ENCODE peak calls at places on chromosomes 7 and 10, in nine cellular contexts. Y, K, D, M, C, N, B, P and R are unnamed samples.

GRCh38 chr7:52486267-52486666 is 549.2 kb upstream of the POM121L12 start:
- DNase-seq in Y (no peak), K (no peak), D (no peak), M (no peak), C (no peak), N (no peak), B (no peak), P (no peak), R (no peak)

GRCh38 chr10:130962240-130963051 is 349.1 kb downstream of the TCERG1L start:
- DNase-seq in Y (no peak), K (no peak), D (no peak), M (no peak), C (no peak), N (no peak), B (no peak), P (no peak), R (no peak)

GRCh38 chr10:46094931-46095755 is 49.1 kb upstream of the MSMB start:
- DNase-seq in Y (no peak), K (no peak), D (peak), M (no peak), C (no peak), N (no peak), B (no peak), P (peak), R (no peak)

GRCh38 chr7:23680417-23681405 is 712 bp downstream of the FAM221A start:
- DNase-seq in Y (no peak), K (peak), D (peak), M (peak), C (peak), N (peak), B (peak), P (peak), R (peak)

GRCh38 chr7:138089080-138089901 is 13.0 kb downstream of the AKR1D1 start:
- DNase-seq in Y (peak), K (no peak), D (no peak), M (peak), C (no peak), N (no peak), B (no peak), P (peak), R (no peak)

GRCh38 chr7:101913876-101914275 is 96.5 kb downstream of the CUX1 start:
- DNase-seq in Y (no peak), K (no peak), D (no peak), M (no peak), C (no peak), N (no peak), B (no peak), P (no peak), R (no peak)

GRCh38 chr7:108079291-108080057 is 50.7 kb downstream of the LAMB4 start:
- DNase-seq in Y (no peak), K (peak), D (peak), M (no peak), C (no peak), N (peak), B (no peak), P (peak), R (no peak)

GRCh38 chr7:146116452-146117219 is at the start of gene CNTNAP2:
- DNase-seq in Y (no peak), K (no peak), D (peak), M (no peak), C (no peak), N (no peak), B (no peak), P (no peak), R (no peak)

GRCh38 chr7:121116399-121116798 is 127.9 kb downstream of the CPED1 start:
- DNase-seq in Y (no peak), K (no peak), D (no peak), M (no peak), C (no peak), N (no peak), B (no peak), P (no peak), R (no peak)

GRCh38 chr10:4941540-4942330 is 21.5 kb upstream of the AKR1C1 start:
- DNase-seq in Y (peak), K (no peak), D (no peak), M (no peak), C (no peak), N (peak), B (no peak), P (no peak), R (no peak)

GRCh38 chr7:39073432-39073831 is 95.7 kb downstream of the POU6F2 start:
- DNase-seq in Y (no peak), K (no peak), D (no peak), M (no peak), C (no peak), N (no peak), B (no peak), P (no peak), R (no peak)

GRCh38 chr7:1847260-1848001 is 177.4 kb downstream of the ELFN1 start:
- DNase-seq in Y (no peak), K (no peak), D (no peak), M (no peak), C (no peak), N (no peak), B (peak), P (no peak), R (no peak)

GRCh38 chr10:119438717-119439116 is 103.8 kb downstream of the RGS10 start:
- DNase-seq in Y (no peak), K (no peak), D (no peak), M (no peak), C (no peak), N (no peak), B (no peak), P (no peak), R (no peak)

GRCh38 chr10:57657164-57657765 is 610.4 kb downstream of the IPMK start:
- DNase-seq in Y (peak), K (peak), D (peak), M (peak), C (no peak), N (peak), B (no peak), P (peak), R (no peak)

GRCh38 chr7:143285806-143286521 is 1.2 kb downstream of the TMEM139 start:
- DNase-seq in Y (no peak), K (no peak), D (no peak), M (no peak), C (no peak), N (no peak), B (no peak), P (no peak), R (peak)

GRCh38 chr7:144713850-144714249 is 122.0 kb downstream of the TPK1 start:
- DNase-seq in Y (no peak), K (no peak), D (no peak), M (no peak), C (no peak), N (no peak), B (no peak), P (no peak), R (no peak)

GRCh38 chr10:15487376-15487775 is 116.3 kb upstream of the FAM171A1 start:
- DNase-seq in Y (no peak), K (no peak), D (no peak), M (no peak), C (no peak), N (no peak), B (no peak), P (no peak), R (no peak)

GRCh38 chr7:133754718-133755117 is 372.4 kb upstream of the LRGUK start:
- DNase-seq in Y (no peak), K (no peak), D (no peak), M (no peak), C (no peak), N (no peak), B (no peak), P (no peak), R (no peak)

GRCh38 chr7:17427924-17428323 is 129.5 kb downstream of the AHR start:
- DNase-seq in Y (no peak), K (no peak), D (no peak), M (no peak), C (no peak), N (no peak), B (no peak), P (no peak), R (no peak)

GRCh38 chr10:81603106-81603620 is 271.8 kb upstream of the NRG3 start:
- DNase-seq in Y (no peak), K (no peak), D (no peak), M (no peak), C (no peak), N (no peak), B (no peak), P (no peak), R (no peak)

GRCh38 chr10:89206402-89207180 is 526 bp downstream of the CH25H start:
- DNase-seq in Y (no peak), K (no peak), D (no peak), M (peak), C (peak), N (no peak), B (peak), P (no peak), R (no peak)

GRCh38 chr10:124248646-124249045 is 155.2 kb upstream of the CHST15 start:
- DNase-seq in Y (no peak), K (no peak), D (no peak), M (no peak), C (no peak), N (no peak), B (no peak), P (no peak), R (no peak)

GRCh38 chr7:158351481-158351880 is 236.1 kb downstream of the PTPRN2 start:
- DNase-seq in Y (no peak), K (peak), D (no peak), M (no peak), C (no peak), N (no peak), B (no peak), P (no peak), R (no peak)

GRCh38 chr10:12121673-12122072 is 7.8 kb upstream of the SEC61A2 start:
- DNase-seq in Y (no peak), K (no peak), D (no peak), M (no peak), C (no peak), N (no peak), B (no peak), P (no peak), R (no peak)

GRCh38 chr10:124943301-124944092 is 1.6 kb downstream of the ZRANB1 start:
- DNase-seq in Y (no peak), K (no peak), D (no peak), M (no peak), C (no peak), N (no peak), B (no peak), P (peak), R (no peak)

GRCh38 chr10:96935148-96935547 is 103.0 kb downstream of the LCOR start:
- DNase-seq in Y (no peak), K (no peak), D (no peak), M (no peak), C (no peak), N (no peak), B (no peak), P (no peak), R (no peak)

GRCh38 chr10:10830316-10831061 is 187.2 kb upstream of the CELF2 start:
- DNase-seq in Y (no peak), K (no peak), D (no peak), M (no peak), C (no peak), N (no peak), B (no peak), P (peak), R (no peak)

GRCh38 chr10:28432210-28432676 is 100.7 kb upstream of the WAC start:
- DNase-seq in Y (peak), K (peak), D (peak), M (peak), C (no peak), N (peak), B (peak), P (peak), R (peak)

GRCh38 chr10:113720386-113720785 is 31.1 kb upstream of the PLEKHS1 start:
- DNase-seq in Y (no peak), K (no peak), D (no peak), M (no peak), C (no peak), N (no peak), B (no peak), P (no peak), R (no peak)

GRCh38 chr10:50625663-50626062 is 1.9 kb upstream of the SGMS1 start:
- DNase-seq in Y (peak), K (no peak), D (peak), M (no peak), C (no peak), N (no peak), B (no peak), P (no peak), R (no peak)

GRCh38 chr10:31000071-31000787 is 31.4 kb downstream of the ZNF438 start:
- DNase-seq in Y (no peak), K (no peak), D (no peak), M (no peak), C (no peak), N (no peak), B (no peak), P (no peak), R (no peak)

GRCh38 chr7:69104023-69104422 is 494.3 kb upstream of the AUTS2 start:
- DNase-seq in Y (no peak), K (no peak), D (no peak), M (no peak), C (no peak), N (no peak), B (no peak), P (no peak), R (no peak)

GRCh38 chr10:79610601-79611191 is at the start of gene SFTPA1:
- DNase-seq in Y (no peak), K (no peak), D (no peak), M (no peak), C (no peak), N (no peak), B (no peak), P (no peak), R (no peak)

GRCh38 chr10:79615577-79615976 is 4.8 kb downstream of the SFTPA1 start:
- DNase-seq in Y (no peak), K (no peak), D (no peak), M (no peak), C (no peak), N (no peak), B (no peak), P (no peak), R (no peak)
- H3K27ac ChIP-seq in Y (no peak), K (no peak), D (no peak), M (no peak), C (no peak), N (no peak), B (no peak), P (no peak), R (no peak)

GRCh38 chr7:105906690-105907089 is 30.3 kb upstream of the ATXN7L1 start:
- DNase-seq in Y (no peak), K (no peak), D (no peak), M (no peak), C (no peak), N (no peak), B (no peak), P (no peak), R (no peak)
- H3K27ac ChIP-seq in Y (no peak), K (no peak), D (no peak), M (no peak), C (no peak), N (no peak), B (no peak), P (no peak), R (no peak)

DNA sequence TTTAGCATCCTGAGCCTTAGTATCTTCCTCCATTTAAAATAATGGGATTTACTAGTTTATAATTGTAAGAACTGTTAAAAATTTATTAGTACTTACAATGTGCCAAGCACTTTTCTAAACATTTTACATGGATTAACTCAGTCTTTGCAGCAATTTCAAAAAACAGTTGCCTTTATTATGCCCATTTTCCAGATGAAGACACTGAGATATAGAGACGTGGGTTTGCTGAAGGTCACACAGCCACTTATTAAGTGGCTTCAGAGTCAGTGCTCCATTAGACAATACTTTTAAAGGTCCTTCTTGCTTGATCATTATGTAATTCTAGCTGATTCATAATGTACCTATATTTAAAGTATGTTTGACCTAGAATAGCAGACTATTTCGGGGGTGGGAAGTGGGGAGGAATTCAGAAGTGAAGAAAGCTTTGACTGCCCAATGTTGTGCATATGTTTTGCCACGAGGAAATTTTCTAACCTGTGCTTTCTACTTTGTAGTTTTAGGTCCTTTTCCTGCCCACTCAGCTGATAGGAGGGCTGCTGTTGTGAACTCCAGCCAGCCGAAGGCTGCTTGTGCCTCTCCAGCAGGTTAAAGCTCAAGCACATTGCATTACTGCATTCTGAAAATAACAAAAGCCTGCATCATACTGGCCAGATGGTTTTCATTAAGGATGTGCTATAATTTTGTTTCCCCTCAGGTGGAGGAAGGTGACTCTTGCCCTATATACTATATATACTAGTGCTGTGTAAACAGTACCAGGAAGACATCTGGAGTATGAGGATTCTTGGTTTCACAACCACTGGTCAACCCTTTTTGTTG is 4.3 kb downstream of the PLEKHA8 start:
- DNase-seq in Y (no peak), K (no peak), D (no peak), M (no peak), C (no peak), N (no peak), B (no peak), P (no peak), R (no peak)
- H3K27ac ChIP-seq in Y (no peak), K (no peak), D (no peak), M (no peak), C (no peak), N (peak), B (no peak), P (no peak), R (no peak)

GRCh38 chr7:75922966-75923603 is 8.1 kb downstream of the POR start:
- DNase-seq in Y (no peak), K (no peak), D (no peak), M (no peak), C (no peak), N (no peak), B (no peak), P (no peak), R (no peak)
- H3K27ac ChIP-seq in Y (no peak), K (no peak), D (no peak), M (peak), C (no peak), N (no peak), B (no peak), P (no peak), R (no peak)

GRCh38 chr10:17228081-17229015 is at the start of gene VIM:
- DNase-seq in Y (peak), K (peak), D (peak), M (peak), C (peak), N (peak), B (peak), P (peak), R (peak)
- H3K27ac ChIP-seq in Y (peak), K (peak), D (peak), M (peak), C (peak), N (no peak), B (peak), P (peak), R (peak)